ENCODE peak calls at places on chromosome X, in nine cellular contexts. C is fibroblast of pulmonary artery, Z is transverse colon, E is dorsolateral prefrontal cortex, B is psoas muscle, S is cardiac fibroblast, N is adrenal gland, R is astrocyte of the spinal cord, O is fibroblast of mammary gland. U is an unnamed sample.

GRCh38 chrX:15973299-15973698 is 118.7 kb upstream of the AP1S2 start:
- DNase-seq in O (peak; percentile 54), N (peak; percentile 26), Z (peak; percentile 12), S (peak; percentile 48), E (no peak), C (peak; percentile 51), R (peak; percentile 21), B (no peak), U (peak; percentile 2)

GRCh38 chrX:107629533-107629909 is 1.2 kb downstream of the PRPS1 start:
- DNase-seq in S (peak; percentile 38), R (peak; percentile 27), O (peak; percentile 42), B (no peak), C (peak; percentile 32), Z (no peak), E (no peak), N (no peak), U (peak; percentile 29)

GRCh38 chrX:39905475-39905889 is 192.3 kb downstream of the BCOR start:
- DNase-seq in B (no peak), O (no peak), R (no peak), Z (peak; percentile 59), S (no peak), N (no peak), E (no peak), C (peak; percentile 40), U (peak; percentile 74)

GRCh38 chrX:13165747-13166146 is 121.3 kb upstream of the FAM9C start:
- DNase-seq in B (no peak), E (no peak), N (no peak), S (no peak), Z (no peak), C (no peak), O (no peak), R (no peak), U (no peak)

GRCh38 chrX:19225906-19226305 is 103.6 kb upstream of the ADGRG2 start:
- DNase-seq in S (peak; percentile 24), C (peak; percentile 0), N (no peak), R (peak; percentile 2), B (no peak), O (peak; percentile 18), Z (no peak), E (no peak), U (no peak)

GRCh38 chrX:23334536-23334870 is at the start of gene PTCHD1:
- DNase-seq in S (no peak), O (no peak), B (no peak), Z (no peak), E (no peak), R (no peak), C (no peak), N (no peak), U (no peak)

GRCh38 chrX:13428055-13428786 is 108.4 kb upstream of the ATXN3L start:
- DNase-seq in Z (no peak), S (peak; percentile 90), B (no peak), C (peak; percentile 71), N (no peak), O (peak; percentile 92), R (peak; percentile 70), E (no peak), U (peak; percentile 86)

GRCh38 chrX:9337056-9337455 is 127.8 kb upstream of the TBL1X start:
- DNase-seq in B (no peak), O (peak; percentile 82), Z (no peak), R (peak; percentile 46), E (peak; percentile 74), N (peak; percentile 37), S (peak; percentile 67), C (peak; percentile 75), U (peak; percentile 56)

GRCh38 chrX:10177620-10178019 is 20.8 kb downstream of the CLCN4 start:
- DNase-seq in E (no peak), C (peak; percentile 23), O (peak; percentile 74), S (no peak), R (no peak), N (no peak), B (no peak), Z (no peak), U (peak; percentile 13)

GRCh38 chrX:40077176-40077575 is 20.6 kb downstream of the BCOR start:
- DNase-seq in S (no peak), E (no peak), B (no peak), O (no peak), C (no peak), Z (no peak), N (no peak), R (no peak), U (no peak)

GRCh38 chrX:7218321-7219152 is 70.6 kb upstream of the PUDP start:
- DNase-seq in Z (no peak), C (no peak), N (no peak), O (no peak), E (no peak), B (no peak), R (no peak), S (no peak), U (no peak)

GRCh38 chrX:43559643-43560042 is 96.5 kb upstream of the MAOA start:
- DNase-seq in R (peak; percentile 46), B (peak; percentile 12), Z (peak; percentile 65), C (peak; percentile 66), S (peak; percentile 58), N (peak; percentile 27), O (peak; percentile 57), E (peak; percentile 3), U (peak; percentile 6)

GRCh38 chrX:69133561-69134542 is 31.4 kb downstream of the PJA1 start:
- DNase-seq in R (peak; percentile 63), C (peak; percentile 78), Z (no peak), O (peak; percentile 72), E (peak; percentile 19), B (no peak), N (peak; percentile 34), S (peak; percentile 66), U (peak; percentile 53)

GRCh38 chrX:50988649-50989048 is 78.1 kb downstream of the BMP15 start:
- DNase-seq in B (no peak), N (peak; percentile 30), C (peak; percentile 39), Z (no peak), S (peak; percentile 44), O (peak; percentile 47), E (peak; percentile 37), R (peak; percentile 20), U (no peak)

GRCh38 chrX:68830486-68831404 is 1.9 kb downstream of the EFNB1 start:
- DNase-seq in Z (no peak), R (no peak), N (no peak), O (no peak), C (no peak), S (no peak), E (no peak), B (no peak), U (no peak)

GRCh38 chrX:156008915-156009314 is 11.4 kb downstream of the IL9R start:
- DNase-seq in Z (no peak), R (no peak), O (no peak), S (peak; percentile 3), C (no peak), N (no peak), E (no peak), B (no peak), U (no peak)

GRCh38 chrX:123475068-123475724 is 257.7 kb downstream of the THOC2 start:
- DNase-seq in N (no peak), Z (no peak), E (no peak), S (peak; percentile 40), C (peak; percentile 10), O (peak; percentile 26), R (no peak), B (no peak), U (no peak)

GRCh38 chrX:24693453-24694202 is at the start of gene POLA1:
- DNase-seq in C (peak; percentile 97), S (peak; percentile 96), B (peak; percentile 92), Z (peak; percentile 91), E (peak; percentile 87), O (peak; percentile 94), R (peak; percentile 96), N (peak; percentile 93), U (peak; percentile 97)

GRCh38 chrX:24696241-24696640 is 2.5 kb downstream of the POLA1 start:
- DNase-seq in N (no peak), B (no peak), R (no peak), O (no peak), C (no peak), E (no peak), Z (no peak), S (peak; percentile 1), U (no peak)

GRCh38 chrX:24692305-24692704 is 1.4 kb upstream of the POLA1 start:
- DNase-seq in R (no peak), C (no peak), E (no peak), N (no peak), Z (no peak), B (no peak), O (no peak), S (no peak), U (no peak)

DNA sequence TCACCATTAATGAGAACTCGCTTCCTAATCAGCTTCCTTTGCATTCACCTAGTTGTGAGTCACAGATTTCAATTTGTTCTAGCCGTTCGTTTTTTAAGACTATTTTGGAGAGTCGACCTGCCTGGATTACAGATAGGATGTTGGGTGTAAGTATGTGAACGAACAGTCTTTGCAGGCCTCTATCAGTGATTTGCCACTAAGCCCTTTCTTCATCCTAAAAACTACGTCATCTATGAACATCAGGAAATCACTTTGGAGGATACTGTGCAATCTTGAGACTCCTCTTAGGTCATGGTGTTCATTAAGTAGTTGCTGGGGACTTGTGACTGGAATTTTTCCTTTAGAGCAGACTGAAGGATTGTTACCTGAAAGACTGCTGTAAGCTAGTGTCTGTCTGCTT is 1.1 kb downstream of the POLA1 start:
- DNase-seq in B (no peak), Z (no peak), O (peak; percentile 25), S (peak; percentile 6), E (no peak), C (peak; percentile 4), N (no peak), R (no peak), U (no peak)
- H3K4me3 ChIP-seq in B (peak overlapping the region; percentile 76), Z (no peak overlapping the region), O (peak overlapping the region; percentile 69), S (no peak overlapping the region), E (no peak overlapping the region), C (peak overlapping the region; percentile 79), N (no peak overlapping the region), R (no peak overlapping the region), U (peak overlapping the region; percentile 74)

GRCh38 chrX:151174581-151175282 is 1.7 kb upstream of the GPR50 start:
- DNase-seq in C (no peak), S (no peak), O (no peak), Z (no peak), R (no peak), N (no peak), E (no peak), B (no peak), U (no peak)
- H3K4me3 ChIP-seq in C (no peak overlapping the region), S (no peak overlapping the region), O (no peak overlapping the region), Z (no peak overlapping the region), R (no peak overlapping the region), N (no peak overlapping the region), E (no peak overlapping the region), B (no peak overlapping the region), U (no peak overlapping the region)

GRCh38 chrX:46715997-46716396 is 42.9 kb downstream of the SLC9A7 start:
- DNase-seq in S (no peak), N (no peak), B (no peak), C (no peak), R (no peak), O (no peak), E (no peak), Z (no peak), U (no peak)
- H3K4me3 ChIP-seq in S (no peak overlapping the region), N (no peak overlapping the region), B (no peak overlapping the region), C (no peak overlapping the region), R (no peak overlapping the region), O (no peak overlapping the region), E (no peak overlapping the region), Z (no peak overlapping the region), U (no peak overlapping the region)

DNA sequence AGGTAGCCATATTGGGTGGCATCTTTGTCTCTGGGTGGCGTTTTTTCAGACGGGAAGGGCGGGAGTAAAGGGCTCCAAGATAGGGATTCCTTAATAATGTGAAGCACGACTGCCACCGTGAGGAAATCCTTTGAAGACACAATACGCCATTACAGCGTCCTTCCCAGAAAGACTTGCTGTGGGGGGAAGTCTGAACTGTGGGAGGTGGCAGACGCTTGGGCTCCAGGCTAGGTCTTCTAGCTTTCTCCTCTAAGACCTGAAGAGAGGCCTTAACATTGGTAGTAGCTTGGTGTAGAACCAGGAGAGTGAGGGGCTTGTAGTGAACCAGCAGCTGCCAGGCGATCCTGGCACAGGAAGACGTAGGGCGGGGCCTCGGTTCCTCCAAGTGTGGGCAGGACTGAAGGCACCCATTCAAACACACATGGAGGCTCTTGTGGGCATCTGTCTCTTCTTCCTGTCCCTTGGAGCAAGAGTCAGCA is 197.3 kb downstream of the OR13H1 start:
- DNase-seq in B (peak; percentile 69), Z (peak; percentile 91), S (no peak), O (peak; percentile 77), C (no peak), E (peak; percentile 79), N (peak; percentile 76), R (peak; percentile 88), U (no peak)
- H3K4me3 ChIP-seq in B (peak overlapping the region; percentile 71), Z (no peak overlapping the region), S (no peak overlapping the region), O (peak overlapping the region; percentile 41), C (no peak overlapping the region), E (no peak overlapping the region), N (no peak overlapping the region), R (peak overlapping the region; percentile 37), U (no peak overlapping the region)